ENCODE peak calls at places on chromosomes 7 and 10, in four cellular contexts. F is coronary artery, A is AG10803, W is WTC11. Z is an unnamed sample.

GRCh38 chr7:14177876-14178275 is 188.4 kb upstream of the ETV1 start:
- DNase-seq in F (no peak), A (no peak), W (no peak), Z (no peak)

GRCh38 chr10:33260403-33261239 is 73.8 kb downstream of the NRP1 start:
- DNase-seq in F (no peak), A (no peak), W (no peak), Z (no peak)

GRCh38 chr7:93055543-93056107 is 62.2 kb downstream of the SAMD9 start:
- DNase-seq in F (no peak), A (peak), W (no peak), Z (peak)

GRCh38 chr7:40137563-40137962 is 2.8 kb downstream of the SUGCT start:
- DNase-seq in F (no peak), A (no peak), W (no peak), Z (no peak)

GRCh38 chr10:95333997-95334792 is 43.4 kb upstream of the PDLIM1 start:
- DNase-seq in F (peak), A (peak), W (no peak), Z (peak)

GRCh38 chr10:6347391-6347951 is 144.7 kb downstream of the PFKFB3 start:
- DNase-seq in F (no peak), A (peak), W (no peak), Z (no peak)

GRCh38 chr10:103750836-103751235 is 104.5 kb downstream of the SH3PXD2A start:
- DNase-seq in F (no peak), A (no peak), W (no peak), Z (no peak)

GRCh38 chr7:150435390-150436073 is 14.9 kb upstream of the GIMAP8 start:
- DNase-seq in F (peak), A (no peak), W (no peak), Z (no peak)

GRCh38 chr10:132104471-132105301 is 38.9 kb downstream of the JAKMIP3 start:
- DNase-seq in F (peak), A (no peak), W (no peak), Z (no peak)

GRCh38 chr7:30879139-30880089 is 32.2 kb upstream of the AQP1 start:
- DNase-seq in F (no peak), A (no peak), W (peak), Z (no peak)

GRCh38 chr10:104563051-104563450 is 78.0 kb upstream of the SORCS3 start:
- DNase-seq in F (no peak), A (no peak), W (no peak), Z (no peak)

GRCh38 chr7:16817536-16817935 is 12.7 kb upstream of the AGR2 start:
- DNase-seq in F (no peak), A (peak), W (no peak), Z (peak)

GRCh38 chr10:34045571-34046190 is 711.2 kb upstream of the NRP1 start:
- DNase-seq in F (no peak), A (peak), W (no peak), Z (peak)

GRCh38 chr10:33675235-33675634 is 340.8 kb upstream of the NRP1 start:
- DNase-seq in F (no peak), A (no peak), W (no peak), Z (no peak)

GRCh38 chr10:89029785-89030437 is 39.3 kb downstream of the FAS start:
- DNase-seq in F (peak), A (peak), W (peak), Z (peak)

GRCh38 chr10:23694446-23694920 is 255.6 kb downstream of the OTUD1 start:
- DNase-seq in F (no peak), A (no peak), W (peak), Z (no peak)

GRCh38 chr7:135801877-135802276 is 53.3 kb upstream of the FAM180A start:
- DNase-seq in F (peak), A (no peak), W (no peak), Z (no peak)

GRCh38 chr7:38563736-38564135 is 67.4 kb downstream of the AMPH start:
- DNase-seq in F (no peak), A (no peak), W (no peak), Z (no peak)

GRCh38 chr7:130384371-130384801 is 4.1 kb downstream of the CPA1 start:
- DNase-seq in F (peak), A (no peak), W (no peak), Z (no peak)

GRCh38 chr7:14691597-14692203 is 210.9 kb downstream of the DGKB start:
- DNase-seq in F (no peak), A (peak), W (peak), Z (peak)

GRCh38 chr10:48289652-48290238 is 15.2 kb upstream of the FRMPD2 start:
- DNase-seq in F (no peak), A (peak), W (peak), Z (peak)

GRCh38 chr10:132227851-132228390 is 41.2 kb downstream of the DPYSL4 start:
- DNase-seq in F (no peak), A (no peak), W (no peak), Z (no peak)

GRCh38 chr10:34001087-34001580 is 666.7 kb upstream of the NRP1 start:
- DNase-seq in F (no peak), A (no peak), W (no peak), Z (no peak)

GRCh38 chr10:131698986-131699385 is 201.8 kb upstream of the PPP2R2D start:
- DNase-seq in F (peak), A (no peak), W (no peak), Z (no peak)

GRCh38 chr7:156383526-156383925 is 257.0 kb upstream of the RNF32 start:
- DNase-seq in F (no peak), A (no peak), W (no peak), Z (no peak)

GRCh38 chr7:112646787-112647186 is 143.4 kb downstream of the TMEM168 start:
- DNase-seq in F (no peak), A (no peak), W (peak), Z (no peak)

GRCh38 chr10:27760867-27761266 is 15.2 kb upstream of the MKX start:
- DNase-seq in F (no peak), A (no peak), W (no peak), Z (no peak)

GRCh38 chr7:100588438-100588837 is 2.3 kb downstream of the FBXO24 start:
- DNase-seq in F (no peak), A (peak), W (no peak), Z (no peak)

GRCh38 chr7:16422100-16422430 is 727 bp upstream of the CRPPA start:
- DNase-seq in F (no peak), A (peak), W (no peak), Z (no peak)

GRCh38 chr7:112079671-112080070 is 126.5 kb downstream of the DOCK4 start:
- DNase-seq in F (no peak), A (no peak), W (no peak), Z (no peak)

GRCh38 chr10:84329094-84329611 is 764 bp downstream of the CCSER2 start:
- DNase-seq in F (no peak), A (peak), W (no peak), Z (peak)

GRCh38 chr10:111076682-111077661 is at the start of gene ADRA2A:
- DNase-seq in F (no peak), A (peak), W (peak), Z (no peak)

GRCh38 chr10:119348516-119349240 is 141.3 kb downstream of the GRK5 start:
- DNase-seq in F (no peak), A (peak), W (no peak), Z (no peak)

GRCh38 chr10:109962247-109962646 is 38.9 kb upstream of the XPNPEP1 start:
- DNase-seq in F (no peak), A (no peak), W (no peak), Z (no peak)

GRCh38 chr7:13988765-13989137 is 715 bp downstream of the ETV1 start:
- DNase-seq in F (no peak), A (peak), W (peak), Z (peak)

GRCh38 chr10:29746080-29746797 is 111.5 kb upstream of the SVIL start:
- DNase-seq in F (peak), A (no peak), W (no peak), Z (no peak)

GRCh38 chr7:82017334-82017943 is 247.6 kb upstream of the HGF start:
- DNase-seq in F (no peak), A (peak), W (no peak), Z (peak)

GRCh38 chr7:34315032-34315431 is 343.0 kb upstream of the NPSR1 start:
- DNase-seq in F (no peak), A (peak), W (no peak), Z (no peak)

GRCh38 chr7:96224073-96224472 is 97.8 kb downstream of the SLC25A13 start:
- DNase-seq in F (no peak), A (no peak), W (no peak), Z (no peak)

GRCh38 chr7:96225251-96225650 is 96.6 kb downstream of the SLC25A13 start:
- DNase-seq in F (no peak), A (no peak), W (no peak), Z (no peak)

GRCh38 chr7:96228760-96229159 is 93.1 kb downstream of the SLC25A13 start:
- DNase-seq in F (no peak), A (no peak), W (no peak), Z (no peak)

GRCh38 chr7:96221888-96222287 is 100.0 kb downstream of the SLC25A13 start:
- DNase-seq in F (no peak), A (no peak), W (no peak), Z (no peak)

DNA sequence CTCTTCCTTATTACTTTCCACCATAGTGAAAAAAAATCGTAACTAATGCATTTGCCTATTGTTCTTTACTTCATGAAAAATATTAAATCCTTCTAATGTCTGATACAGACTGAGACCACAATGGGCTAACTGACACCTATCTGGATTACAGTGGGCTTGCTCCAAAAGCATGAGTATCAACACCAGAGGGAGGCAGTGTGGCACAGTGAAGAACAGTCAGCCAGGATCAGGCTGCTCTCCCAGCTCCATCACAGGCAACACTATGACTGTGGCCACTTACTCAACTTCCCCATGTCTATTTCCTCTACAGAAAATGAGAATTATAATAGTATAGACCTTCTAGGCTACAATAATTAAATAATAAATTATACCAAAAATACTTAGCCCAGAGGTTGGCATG is 97.2 kb downstream of the SLC25A13 start:
- DNase-seq in F (no peak), A (no peak), W (peak), Z (peak)
- TF ChIP-seq CTCF in F (no peak), A (no peak), W (no peak), Z (peak)

GRCh38 chr10:100481462-100482081 is 18.8 kb downstream of the WNT8B start:
- DNase-seq in F (peak), A (peak), W (peak), Z (peak)
- TF ChIP-seq CTCF in F (no peak), A (peak), W (no peak), Z (no peak)

GRCh38 chr7:5302577-5302976 is 19.8 kb downstream of the SLC29A4 start:
- DNase-seq in F (no peak), A (no peak), W (no peak), Z (no peak)
- TF ChIP-seq CTCF in F (no peak), A (no peak), W (no peak), Z (no peak)

GRCh38 chr10:86757110-86757790 is 831 bp downstream of the BMPR1A start:
- DNase-seq in F (peak), A (peak), W (no peak), Z (peak)
- TF ChIP-seq CTCF in F (no peak), A (peak), W (no peak), Z (peak)

GRCh38 chr7:42237162-42237821 is at the start of gene GLI3:
- DNase-seq in F (peak), A (peak), W (peak), Z (peak)
- TF ChIP-seq CTCF in F (no peak), A (peak), W (no peak), Z (peak)

GRCh38 chr10:72329290-72330058 is 25.2 kb downstream of the DNAJB12 start:
- DNase-seq in F (no peak), A (no peak), W (no peak), Z (peak)

GRCh38 chr10:72332423-72333110 is 22.2 kb downstream of the DNAJB12 start:
- DNase-seq in F (no peak), A (no peak), W (no peak), Z (no peak)

GRCh38 chr10:72330059-72330426 is 24.7 kb downstream of the DNAJB12 start:
- DNase-seq in F (no peak), A (no peak), W (no peak), Z (no peak)

GRCh38 chr10:72333111-72334012 is 21.4 kb downstream of the DNAJB12 start:
- DNase-seq in F (no peak), A (no peak), W (no peak), Z (peak)

GRCh38 chr10:72331575-72332422 is 22.9 kb downstream of the DNAJB12 start:
- DNase-seq in F (peak), A (peak), W (peak), Z (peak)
- TF ChIP-seq CTCF in F (peak), A (no peak), W (no peak), Z (no peak)

DNA sequence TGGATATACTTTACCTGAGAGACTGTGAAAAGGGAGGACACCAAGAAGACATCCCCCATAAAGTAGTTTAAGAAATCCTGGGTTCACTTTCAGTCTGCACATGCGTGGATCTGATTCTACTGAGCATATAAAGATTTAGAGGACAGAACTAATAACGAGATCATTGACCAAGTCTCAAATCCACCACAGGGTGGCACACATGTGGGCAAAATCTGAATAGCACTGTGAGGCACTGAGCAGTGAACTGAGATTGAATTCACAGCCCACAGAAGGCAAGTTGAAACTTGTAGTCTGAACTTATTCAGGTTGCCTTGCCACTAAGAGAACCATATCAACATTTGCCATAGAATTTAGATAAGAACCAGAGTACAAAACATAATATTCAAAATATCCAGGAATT is 818.6 kb downstream of the GRID1 start:
- DNase-seq in F (no peak), A (peak), W (no peak), Z (peak)
- TF ChIP-seq CTCF in F (no peak), A (peak), W (no peak), Z (peak)

GRCh38 chr7:151864081-151864480 is 12.8 kb downstream of the PRKAG2 start:
- DNase-seq in F (no peak), A (no peak), W (no peak), Z (no peak)
- TF ChIP-seq CTCF in F (no peak), A (no peak), W (no peak), Z (no peak)

Z was measured in MCF 10A.